ENCODE peak calls at places on chromosomes 13 and 19, in five cellular contexts. V is fibroblast of lung, Y is tibial artery, N is mesenchymal stem cell, A is right cardiac atrium. T is an unnamed sample.

GRCh38 chr13:91078093-91078679 is 269.3 kb upstream of the MIR17HG start:
- DNase-seq in V (peak; percentile 29), Y (no peak), N (peak; percentile 26), A (no peak), T (no peak)

GRCh38 chr13:41945926-41946325 is 15.0 kb downstream of the VWA8 start:
- DNase-seq in V (no peak), Y (no peak), N (no peak), A (no peak), T (no peak)

GRCh38 chr19:19115954-19116353 is 22.3 kb downstream of the TMEM161A start:
- DNase-seq in V (no peak), Y (no peak), N (no peak), A (no peak), T (peak; percentile 39)

GRCh38 chr13:22196777-22197176 is 525.9 kb downstream of the FGF9 start:
- DNase-seq in V (no peak), Y (no peak), N (no peak), A (no peak), T (no peak)

GRCh38 chr13:30510811-30511371 is 45.2 kb upstream of the HMGB1 start:
- DNase-seq in V (no peak), Y (no peak), N (no peak), A (no peak), T (no peak)

GRCh38 chr19:41883463-41883820 is 458 bp downstream of the ARHGEF1 start:
- DNase-seq in V (no peak), Y (no peak), N (no peak), A (peak; percentile 59), T (no peak)

GRCh38 chr13:110499621-110500281 is 61.8 kb downstream of the RAB20 start:
- DNase-seq in V (no peak), Y (no peak), N (peak; percentile 97), A (no peak), T (peak; percentile 29)

GRCh38 chr19:10193666-10194499 is 870 bp downstream of the DNMT1 start:
- DNase-seq in V (peak; percentile 43), Y (no peak), N (peak; percentile 64), A (no peak), T (peak; percentile 6)

GRCh38 chr13:45851171-45851889 is at the start of gene SIAH3:
- DNase-seq in V (peak; percentile 21), Y (no peak), N (peak; percentile 5), A (no peak), T (no peak)

GRCh38 chr19:40599331-40600085 is 1.7 kb upstream of the LTBP4 start:
- DNase-seq in V (peak; percentile 29), Y (peak; percentile 83), N (no peak), A (peak; percentile 74), T (peak; percentile 52)

GRCh38 chr13:110853235-110853721 is 61.6 kb downstream of the ANKRD10 start:
- DNase-seq in V (no peak), Y (no peak), N (no peak), A (no peak), T (peak; percentile 78)

GRCh38 chr19:58513213-58513693 is 1.5 kb upstream of the SLC27A5 start:
- DNase-seq in V (no peak), Y (no peak), N (no peak), A (no peak), T (no peak)

GRCh38 chr13:36163809-36164308 is 32.7 kb upstream of the DCLK1 start:
- DNase-seq in V (peak; percentile 97), Y (peak; percentile 84), N (no peak), A (peak; percentile 89), T (peak; percentile 95)

GRCh38 chr19:49665301-49666119 is at the start of the genes BCL2L12 and IRF3:
- DNase-seq in V (peak; percentile 96), Y (peak; percentile 99), N (peak; percentile 97), A (peak; percentile 99), T (peak; percentile 97)

GRCh38 chr19:49669511-49669910 is 3.8 kb downstream of the BCL2L12 start:
- DNase-seq in V (no peak), Y (no peak), N (no peak), A (no peak), T (no peak)

GRCh38 chr19:49664171-49665070 is 1.2 kb downstream of the IRF3 start:
- DNase-seq in V (peak; percentile 69), Y (peak; percentile 95), N (peak; percentile 88), A (peak; percentile 96), T (peak; percentile 88)

GRCh38 chr19:49666120-49666444 is 349 bp downstream of the BCL2L12 start:
- DNase-seq in V (peak; percentile 39), Y (no peak), N (no peak), A (no peak), T (no peak)

GRCh38 chr19:49667473-49667872 is 1.7 kb downstream of the BCL2L12 start:
- DNase-seq in V (no peak), Y (no peak), N (no peak), A (no peak), T (no peak)
- H3K4me3 ChIP-seq in V (no peak overlapping the region), Y (no peak overlapping the region), N (no peak overlapping the region), A (no peak overlapping the region), T (no peak overlapping the region)

DNA sequence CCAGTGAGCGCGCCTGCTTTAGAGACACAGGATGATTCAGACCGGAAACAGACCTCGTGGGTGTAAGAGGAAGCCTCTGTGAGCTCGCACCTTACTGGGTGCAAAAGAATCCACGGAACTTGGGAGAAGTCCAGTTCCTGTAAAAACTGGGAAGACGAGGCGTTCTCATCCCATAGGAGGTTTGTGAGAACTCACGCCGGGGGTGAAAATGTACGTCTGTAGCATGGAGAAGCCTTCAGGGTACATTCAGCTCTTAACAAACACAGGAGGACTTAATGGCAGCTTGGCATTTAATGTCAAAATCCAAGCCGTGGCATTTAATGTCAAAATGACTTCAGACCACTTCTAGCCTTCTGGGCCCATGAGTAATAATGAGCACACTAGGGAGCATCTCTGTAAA is 17.4 kb upstream of the OR7D2 start:
- DNase-seq in V (no peak), Y (no peak), N (no peak), A (no peak), T (no peak)
- H3K4me1 ChIP-seq in V (no peaks in the 10 kb centered on the region), Y (no peaks in the 10 kb centered on the region), N (no peaks in the 10 kb centered on the region), A (no peaks in the 10 kb centered on the region), T (no peaks in the 10 kb centered on the region)

GRCh38 chr19:3026768-3027167 is 2.3 kb downstream of the TLE2 start:
- DNase-seq in V (no peak), Y (no peak), N (no peak), A (no peak), T (no peak)

GRCh38 chr19:3027292-3027691 is 1.8 kb downstream of the TLE2 start:
- DNase-seq in V (no peak), Y (no peak), N (no peak), A (no peak), T (no peak)

GRCh38 chr19:3025516-3025890 is 3.6 kb downstream of the TLE2 start:
- DNase-seq in V (no peak), Y (no peak), N (no peak), A (no peak), T (no peak)

GRCh38 chr19:3024870-3025515 is 4.1 kb downstream of the TLE2 start:
- DNase-seq in V (no peak), Y (no peak), N (peak; percentile 18), A (no peak), T (no peak)

DNA sequence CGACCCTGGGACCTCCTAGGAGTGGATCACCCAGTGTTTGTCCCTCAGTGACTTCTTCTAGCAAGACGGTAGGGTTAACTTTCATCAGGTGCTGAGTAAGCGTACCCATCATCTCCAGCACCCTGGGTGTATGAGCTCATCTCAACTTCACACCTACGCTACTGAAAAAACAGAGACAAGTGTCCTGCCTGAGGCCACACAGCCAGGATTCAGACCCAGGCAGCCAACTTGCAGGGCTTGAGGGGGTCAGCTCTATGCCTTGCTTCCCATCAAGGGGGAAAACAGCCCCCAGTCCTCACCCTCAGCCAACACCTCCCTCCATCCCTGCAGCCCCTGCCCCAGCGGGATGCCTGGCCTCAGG is 4.6 kb downstream of the TLE2 start:
- DNase-seq in V (no peak), Y (no peak), N (no peak), A (no peak), T (no peak)
- H3K27me3 ChIP-seq in V (peaks cover 7% of the 10 kb centered on the region), Y (peaks cover 2% of the 10 kb centered on the region), N (peaks cover 31% of the 10 kb centered on the region), A (no peaks in the 10 kb centered on the region), T (peaks cover 3% of the 10 kb centered on the region)

GRCh38 chr19:4582112-4582553 is 22.6 kb upstream of the SEMA6B start:
- DNase-seq in V (no peak), Y (no peak), N (no peak), A (no peak), T (no peak)

GRCh38 chr19:4580021-4580901 is 20.8 kb upstream of the SEMA6B start:
- DNase-seq in V (no peak), Y (no peak), N (no peak), A (no peak), T (peak; percentile 67)

GRCh38 chr19:4580961-4581380 is 21.5 kb upstream of the SEMA6B start:
- DNase-seq in V (no peak), Y (no peak), N (no peak), A (no peak), T (no peak)

GRCh38 chr19:4582980-4583842 is 23.7 kb upstream of the SEMA6B start:
- DNase-seq in V (no peak), Y (no peak), N (no peak), A (no peak), T (peak; percentile 80)

GRCh38 chr19:4581381-4582111 is 22.1 kb upstream of the SEMA6B start:
- DNase-seq in V (no peak), Y (no peak), N (peak; percentile 27), A (no peak), T (peak; percentile 58)
- H3K4me3 ChIP-seq in V (no peak overlapping the region), Y (peak overlapping the region; percentile 18), N (peak overlapping the region; percentile 49), A (peak overlapping the region; percentile 56), T (peak overlapping the region; percentile 76)

T was measured in SJCRH30.